ENCODE peak calls at places on chromosomes 2 and 18, in six cellular contexts. J, S, I, V, A and T are unnamed samples.

GRCh38 chr2:64586883-64587481 is 62.9 kb downstream of the AFTPH start:
- DNase-seq in J (no peak), S (no peak), I (peak; percentile 33), V (no peak), A (peak; percentile 59), T (peak; percentile 10)

GRCh38 chr18:55096261-55097026 is 137.2 kb upstream of the CCDC68 start:
- DNase-seq in J (peak; percentile 54), S (no peak), I (peak; percentile 50), V (peak; percentile 53), A (peak; percentile 6), T (peak; percentile 40)

GRCh38 chr2:551621-552020 is 125.6 kb downstream of the TMEM18 start:
- DNase-seq in J (no peak), S (no peak), I (no peak), V (no peak), A (no peak), T (no peak)

GRCh38 chr2:70735065-70735464 is 32.9 kb downstream of the ADD2 start:
- DNase-seq in J (no peak), S (no peak), I (no peak), V (no peak), A (no peak), T (no peak)

GRCh38 chr2:121804340-121804739 is 48.9 kb downstream of the TSN start:
- DNase-seq in J (no peak), S (peak; percentile 9), I (no peak), V (no peak), A (no peak), T (no peak)

GRCh38 chr2:38467768-38468463 is 90.8 kb upstream of the ATL2 start:
- DNase-seq in J (no peak), S (no peak), I (no peak), V (no peak), A (peak; percentile 76), T (no peak)

GRCh38 chr18:2510416-2510815 is 60.9 kb downstream of the METTL4 start:
- DNase-seq in J (no peak), S (no peak), I (no peak), V (no peak), A (no peak), T (no peak)

GRCh38 chr2:78606895-78607294 is 418.6 kb upstream of the REG3G start:
- DNase-seq in J (no peak), S (no peak), I (no peak), V (no peak), A (no peak), T (no peak)

GRCh38 chr2:190529486-190530104 is 4.9 kb downstream of the NEMP2 start:
- DNase-seq in J (no peak), S (no peak), I (no peak), V (no peak), A (no peak), T (no peak)

GRCh38 chr18:3321133-3321812 is 59.3 kb downstream of the MYL12B start:
- DNase-seq in J (no peak), S (no peak), I (no peak), V (no peak), A (peak; percentile 78), T (peak; percentile 91)

GRCh38 chr2:218999881-219000568 is 6.8 kb upstream of the CRYBA2 start:
- DNase-seq in J (no peak), S (no peak), I (peak; percentile 41), V (no peak), A (no peak), T (no peak)

GRCh38 chr2:237699870-237700582 is 72.6 kb downstream of the LRRFIP1 start:
- DNase-seq in J (no peak), S (no peak), I (no peak), V (no peak), A (peak; percentile 84), T (no peak)

GRCh38 chr2:229098810-229099209 is 172.3 kb downstream of the PID1 start:
- DNase-seq in J (no peak), S (no peak), I (no peak), V (no peak), A (no peak), T (no peak)

GRCh38 chr2:12131975-12132374 is 385.5 kb downstream of the LPIN1 start:
- DNase-seq in J (peak; percentile 17), S (no peak), I (no peak), V (peak; percentile 18), A (no peak), T (no peak)

GRCh38 chr2:164335128-164335527 is 286.2 kb downstream of the GRB14 start:
- DNase-seq in J (no peak), S (no peak), I (no peak), V (no peak), A (no peak), T (no peak)

GRCh38 chr2:191220671-191221070 is 24.5 kb upstream of the MYO1B start:
- DNase-seq in J (no peak), S (no peak), I (no peak), V (no peak), A (no peak), T (no peak)

GRCh38 chr2:42879913-42880737 is 87.7 kb upstream of the HAAO start:
- DNase-seq in J (no peak), S (no peak), I (peak; percentile 35), V (no peak), A (no peak), T (peak; percentile 85)

GRCh38 chr2:100813527-100813926 is 6.4 kb upstream of the NPAS2 start:
- DNase-seq in J (no peak), S (no peak), I (no peak), V (no peak), A (peak; percentile 62), T (peak; percentile 41)

GRCh38 chr18:22169889-22170420 is 566 bp downstream of the GATA6 start:
- DNase-seq in J (no peak), S (no peak), I (no peak), V (no peak), A (no peak), T (no peak)

GRCh38 chr2:23838970-23839369 is 88.0 kb downstream of the ATAD2B start:
- DNase-seq in J (no peak), S (no peak), I (no peak), V (no peak), A (no peak), T (no peak)

GRCh38 chr2:105793230-105793975 is 48.7 kb downstream of the NCK2 start:
- DNase-seq in J (no peak), S (no peak), I (no peak), V (no peak), A (no peak), T (no peak)

GRCh38 chr2:43075906-43076585 is 150.4 kb downstream of the ZFP36L2 start:
- DNase-seq in J (no peak), S (no peak), I (no peak), V (no peak), A (no peak), T (no peak)

GRCh38 chr2:223538920-223539440 is 63.2 kb downstream of the SCG2 start:
- DNase-seq in J (no peak), S (no peak), I (no peak), V (no peak), A (no peak), T (no peak)

GRCh38 chr2:45403036-45403435 is 208.0 kb downstream of the SRBD1 start:
- DNase-seq in J (no peak), S (no peak), I (no peak), V (no peak), A (no peak), T (no peak)

GRCh38 chr18:44897445-44898215 is 216.9 kb downstream of the SETBP1 start:
- DNase-seq in J (no peak), S (no peak), I (no peak), V (no peak), A (no peak), T (no peak)

GRCh38 chr2:195364015-195364965 is 292.7 kb upstream of the SLC39A10 start:
- DNase-seq in J (no peak), S (no peak), I (no peak), V (no peak), A (peak; percentile 64), T (no peak)

GRCh38 chr2:71190959-71191943 is 35.7 kb downstream of the PAIP2B start:
- DNase-seq in J (no peak), S (no peak), I (peak; percentile 37), V (no peak), A (no peak), T (no peak)

GRCh38 chr2:228703099-228703498 is 521.6 kb upstream of the SPHKAP start:
- DNase-seq in J (no peak), S (no peak), I (no peak), V (no peak), A (no peak), T (no peak)

GRCh38 chr2:180707867-180708205 is 272.6 kb upstream of the UBE2E3 start:
- DNase-seq in J (peak; percentile 26), S (no peak), I (no peak), V (no peak), A (no peak), T (no peak)

GRCh38 chr18:72942766-72943165 is 75.0 kb upstream of the NETO1 start:
- DNase-seq in J (no peak), S (no peak), I (no peak), V (no peak), A (no peak), T (no peak)

GRCh38 chr2:126761981-126762878 is 106.3 kb downstream of the GYPC start:
- DNase-seq in J (no peak), S (no peak), I (no peak), V (no peak), A (no peak), T (no peak)